ENCODE peak calls at places on chromosomes 11 and 22, in eight cellular contexts. Q is lower leg skin; Y is stimulated activated CD8-positive, alpha-beta memory T cell treated with anti-CD3 and anti-CD28 coated beads, Interleukin-15, amount 100 ng/mL, for 1 hour; C is lung; L is pulmonary artery endothelial cell; W is stimulated activated CD4-positive, alpha-beta T cell treated with anti-CD3 and anti-CD28 coated beads, Interleukin-1b, Interleukin-23, amount 100 ng/mL, for 1 hour; B is RPMI7951; T is endodermal cell. F is an unnamed sample.

GRCh38 chr11:520428-521178 is 13.6 kb upstream of the RNH1 start:
- DNase-seq in Q (peak; percentile 86), Y (no peak), C (no peak), L (no peak), W (no peak), B (peak; percentile 48), T (no peak), F (no peak)

GRCh38 chr11:60699282-60699681 is at the start of gene MS4A8:
- DNase-seq in Q (no peak), Y (no peak), C (no peak), L (no peak), W (no peak), B (no peak), T (no peak), F (no peak)

GRCh38 chr22:28047740-28048139 is 128.7 kb upstream of the PITPNB start:
- DNase-seq in Q (no peak), Y (no peak), C (no peak), L (no peak), W (no peak), B (no peak), T (no peak), F (no peak)

GRCh38 chr22:49833340-49834007 is 5.8 kb upstream of the BRD1 start:
- DNase-seq in Q (no peak), Y (no peak), C (peak; percentile 81), L (no peak), W (no peak), B (no peak), T (no peak), F (no peak)

GRCh38 chr11:133937468-133937867 is 19.3 kb downstream of the IGSF9B start:
- DNase-seq in Q (no peak), Y (no peak), C (no peak), L (no peak), W (no peak), B (no peak), T (no peak), F (no peak)

GRCh38 chr11:601573-602245 is 14.0 kb downstream of the IRF7 start:
- DNase-seq in Q (no peak), Y (no peak), C (no peak), L (no peak), W (no peak), B (no peak), T (no peak), F (no peak)

GRCh38 chr11:20116825-20117224 is 43.5 kb downstream of the DBX1 start:
- DNase-seq in Q (no peak), Y (no peak), C (no peak), L (no peak), W (no peak), B (peak; percentile 47), T (no peak), F (no peak)

GRCh38 chr22:22888509-22889353 is 1.1 kb downstream of the IGLL5 start:
- DNase-seq in Q (peak; percentile 75), Y (no peak), C (no peak), L (no peak), W (no peak), B (no peak), T (peak; percentile 38), F (no peak)

GRCh38 chr11:12746593-12747097 is 72.4 kb downstream of the TEAD1 start:
- DNase-seq in Q (no peak), Y (no peak), C (no peak), L (no peak), W (no peak), B (peak; percentile 80), T (peak; percentile 97), F (no peak)

GRCh38 chr11:130133716-130134115 is 25.9 kb upstream of the ST14 start:
- DNase-seq in Q (no peak), Y (no peak), C (no peak), L (no peak), W (no peak), B (no peak), T (peak; percentile 10), F (no peak)

GRCh38 chr22:40348025-40348658 is 1.8 kb downstream of the ADSL start:
- DNase-seq in Q (no peak), Y (peak; percentile 45), C (no peak), L (no peak), W (no peak), B (peak; percentile 51), T (peak; percentile 77), F (no peak)

GRCh38 chr22:37121887-37122591 is 12.5 kb upstream of the TMPRSS6 start:
- DNase-seq in Q (peak; percentile 91), Y (peak; percentile 80), C (no peak), L (peak; percentile 3), W (peak; percentile 72), B (peak; percentile 49), T (peak; percentile 81), F (no peak)

GRCh38 chr11:123086315-123086714 is 24.4 kb upstream of the HSPA8 start:
- DNase-seq in Q (no peak), Y (no peak), C (no peak), L (no peak), W (no peak), B (peak; percentile 20), T (no peak), F (no peak)

F was measured in GOT3.